ENCODE peak calls at places on chromosome 18, in five cellular contexts. F, I, A, K and L are unnamed samples.

GRCh38 chr18:37430346-37431076 is 135.1 kb downstream of the CELF4 start:
- DNase-seq in F (no peak), I (no peak), A (no peak), K (peak; percentile 2), L (no peak)

GRCh38 chr18:55988537-55988936 is 400.5 kb upstream of the TCF4 start:
- DNase-seq in F (no peak), I (no peak), A (no peak), K (no peak), L (no peak)

GRCh38 chr18:79352432-79352831 is 43.3 kb upstream of the NFATC1 start:
- DNase-seq in F (no peak), I (no peak), A (no peak), K (no peak), L (no peak)

GRCh38 chr18:7064346-7064745 is 53.3 kb downstream of the LAMA1 start:
- DNase-seq in F (no peak), I (no peak), A (no peak), K (no peak), L (no peak)

GRCh38 chr18:8188196-8188595 is 421.0 kb upstream of the RAB12 start:
- DNase-seq in F (no peak), I (no peak), A (no peak), K (no peak), L (no peak)

GRCh38 chr18:46079336-46079735 is 7.3 kb upstream of the PSTPIP2 start:
- DNase-seq in F (no peak), I (no peak), A (no peak), K (no peak), L (no peak)

GRCh38 chr18:6479699-6480098 is 65.0 kb upstream of the L3MBTL4 start:
- DNase-seq in F (no peak), I (no peak), A (no peak), K (no peak), L (no peak)

GRCh38 chr18:903703-904102 is 968 bp upstream of the ADCYAP1 start:
- DNase-seq in F (no peak), I (peak; percentile 60), A (no peak), K (peak; percentile 24), L (peak; percentile 63)

GRCh38 chr18:10455726-10456453 is 1.5 kb downstream of the APCDD1 start:
- DNase-seq in F (no peak), I (no peak), A (no peak), K (no peak), L (no peak)

GRCh38 chr18:8217041-8217564 is 392.1 kb upstream of the RAB12 start:
- DNase-seq in F (no peak), I (no peak), A (no peak), K (no peak), L (no peak)

GRCh38 chr18:29892960-29893558 is 1149.5 kb downstream of the DSC3 start:
- DNase-seq in F (no peak), I (no peak), A (no peak), K (peak; percentile 8), L (no peak)

GRCh38 chr18:40911582-40912254 is 1043.3 kb upstream of the PIK3C3 start:
- DNase-seq in F (no peak), I (no peak), A (no peak), K (peak; percentile 7), L (no peak)

GRCh38 chr18:23194150-23194968 is 59.1 kb downstream of the CABLES1 start:
- DNase-seq in F (no peak), I (no peak), A (no peak), K (no peak), L (no peak)

GRCh38 chr18:54950221-54950620 is 9.0 kb downstream of the CCDC68 start:
- DNase-seq in F (no peak), I (no peak), A (no peak), K (no peak), L (no peak)

GRCh38 chr18:54945726-54946125 is 13.5 kb downstream of the CCDC68 start:
- DNase-seq in F (no peak), I (no peak), A (no peak), K (no peak), L (no peak)

GRCh38 chr18:37571266-37571665 is 5.7 kb upstream of the CELF4 start:
- DNase-seq in F (no peak), I (no peak), A (no peak), K (no peak), L (no peak)

GRCh38 chr18:6413554-6414117 is 1.1 kb downstream of the L3MBTL4 start:
- DNase-seq in F (no peak), I (no peak), A (no peak), K (no peak), L (no peak)

GRCh38 chr18:46275370-46275769 is 171.2 kb downstream of the HAUS1 start:
- DNase-seq in F (no peak), I (no peak), A (no peak), K (no peak), L (no peak)

GRCh38 chr18:25650201-25650941 is 298.4 kb upstream of the ZNF521 start:
- DNase-seq in F (peak; percentile 78), I (no peak), A (no peak), K (no peak), L (no peak)

GRCh38 chr18:77001979-77002378 is 130.6 kb downstream of the MBP start:
- DNase-seq in F (no peak), I (no peak), A (no peak), K (no peak), L (no peak)

GRCh38 chr18:67381608-67382150 is 134.8 kb downstream of the DSEL start:
- DNase-seq in F (no peak), I (peak; percentile 36), A (no peak), K (no peak), L (no peak)

GRCh38 chr18:8081872-8082553 is 514.9 kb downstream of the PTPRM start:
- DNase-seq in F (no peak), I (no peak), A (no peak), K (no peak), L (no peak)

GRCh38 chr18:45962461-45962860 is 4.7 kb downstream of the EPG5 start:
- DNase-seq in F (no peak), I (no peak), A (no peak), K (no peak), L (no peak)

GRCh38 chr18:65523461-65523860 is 227.4 kb upstream of the CDH7 start:
- DNase-seq in F (no peak), I (no peak), A (no peak), K (no peak), L (no peak)

DNA sequence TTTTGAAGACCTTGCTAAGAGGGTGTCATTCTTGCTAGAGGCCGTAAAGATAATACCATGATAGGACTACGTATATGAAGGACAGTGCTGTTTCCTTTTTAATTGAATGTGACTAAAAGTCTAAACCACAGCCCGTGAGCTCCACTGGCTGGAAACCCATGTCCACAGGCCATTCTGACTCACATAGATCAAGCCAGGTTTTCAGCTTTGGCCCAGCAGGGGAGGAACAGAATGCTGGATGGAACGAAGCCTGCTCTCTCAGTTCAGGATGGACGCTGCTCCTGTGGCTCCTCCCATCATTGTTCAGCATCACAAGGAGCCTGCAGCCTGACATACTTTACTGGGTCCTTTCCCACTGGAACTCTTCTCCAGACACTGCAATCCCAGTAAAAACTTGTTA is 47.6 kb downstream of the ALPK2 start:
- DNase-seq in F (peak; percentile 70), I (no peak), A (no peak), K (peak; percentile 73), L (no peak)
- TF ChIP-seq CTCF in F (peak; percentile 17), I (no peak), A (no peak), K (no peak), L (no peak)

GRCh38 chr18:3666526-3667254 is 216.7 kb downstream of the TGIF1 start:
- DNase-seq in F (no peak), I (no peak), A (no peak), K (no peak), L (no peak)

GRCh38 chr18:3665780-3666525 is 216.0 kb downstream of the TGIF1 start:
- DNase-seq in F (peak; percentile 74), I (peak; percentile 84), A (peak; percentile 39), K (peak; percentile 93), L (peak; percentile 87)

GRCh38 chr18:3664563-3665178 is 214.7 kb downstream of the TGIF1 start:
- DNase-seq in F (no peak), I (no peak), A (no peak), K (peak; percentile 54), L (no peak)

GRCh38 chr18:3663870-3664512 is 214.0 kb downstream of the TGIF1 start:
- DNase-seq in F (no peak), I (no peak), A (no peak), K (no peak), L (no peak)

GRCh38 chr18:3665187-3665586 is 215.2 kb downstream of the TGIF1 start:
- DNase-seq in F (no peak), I (no peak), A (no peak), K (no peak), L (no peak)
- TF ChIP-seq CTCF in F (no peak), I (no peak), A (no peak), K (no peak), L (no peak)

DNA sequence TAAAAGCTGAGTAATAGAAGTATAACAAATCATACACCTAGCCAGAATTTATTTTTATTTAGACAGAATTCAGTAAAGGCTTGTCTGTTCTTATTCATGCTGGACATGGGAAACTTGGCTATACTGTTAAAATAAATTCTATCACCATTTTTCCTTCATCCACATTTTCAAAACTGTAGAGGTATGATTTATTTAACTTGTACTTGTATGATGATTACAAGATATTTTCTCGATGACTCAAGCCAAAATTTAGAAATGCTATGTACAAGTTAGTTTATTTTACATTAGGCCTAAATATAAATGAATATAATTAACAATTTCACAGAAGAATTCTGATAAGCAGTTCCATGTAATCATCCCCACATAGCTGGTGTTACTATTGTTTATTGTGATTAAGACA is 194.8 kb upstream of the DOK6 start:
- DNase-seq in F (no peak), I (no peak), A (no peak), K (no peak), L (no peak)
- TF ChIP-seq CTCF in F (no peak), I (no peak), A (no peak), K (no peak), L (no peak)

GRCh38 chr18:75125359-75126331 is 83.3 kb downstream of the PTGR3 start:
- DNase-seq in F (no peak), I (peak; percentile 70), A (no peak), K (no peak), L (no peak)
- TF ChIP-seq CTCF in F (no peak), I (no peak), A (no peak), K (no peak), L (no peak)

DNA sequence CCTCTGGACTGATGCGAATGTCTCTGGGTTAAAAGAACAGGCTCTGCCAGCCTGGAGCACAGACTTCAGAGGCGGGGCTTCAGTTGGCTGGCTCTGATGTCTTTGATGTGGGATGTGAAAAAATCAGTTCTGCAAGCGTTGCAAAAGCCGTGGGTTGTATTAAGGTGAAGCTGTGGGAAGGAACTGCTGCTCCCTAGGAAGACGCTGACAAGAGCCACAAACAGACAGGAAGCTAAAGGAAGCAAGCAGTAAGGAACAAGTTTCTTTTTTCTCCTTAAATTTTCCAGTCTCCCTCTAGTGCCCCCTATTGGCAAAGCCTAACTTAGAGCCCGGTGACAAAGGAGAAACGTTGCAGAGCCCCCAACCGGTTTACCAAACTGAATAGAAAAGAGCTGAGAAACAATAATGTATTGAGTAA is 239.0 kb downstream of the CCDC178 start:
- DNase-seq in F (no peak), I (no peak), A (no peak), K (peak; percentile 6), L (peak; percentile 38)
- TF ChIP-seq CTCF in F (peak; percentile 34), I (peak; percentile 40), A (no peak), K (peak; percentile 14), L (no peak)